ENCODE peak calls at places on chromosome X, in five cellular contexts. L is activated CD4-positive, CD25-positive, alpha-beta regulatory T cell; G is tibial nerve; B is stimulated activated CD4-positive, alpha-beta T cell treated with anti-CD3 and anti-CD28 coated beads, Interleukin-1b, Interleukin-23, amount 100 ng/mL, for 1 hour; Y is Panc1. A is an unnamed sample.

GRCh38 chrX:20527458-20528099 is 260.9 kb upstream of the RPS6KA3 start:
- DNase-seq in L (no peak), G (no peak), B (no peak), Y (no peak), A (no peak)

GRCh38 chrX:7444967-7445366 is 297.0 kb upstream of the PUDP start:
- DNase-seq in L (no peak), G (no peak), B (no peak), Y (no peak), A (no peak)

GRCh38 chrX:87664381-87664780 is 146.8 kb downstream of the KLHL4 start:
- DNase-seq in L (no peak), G (no peak), B (no peak), Y (peak; percentile 38), A (peak; percentile 29)

GRCh38 chrX:124010157-124010556 is 48.7 kb downstream of the STAG2 start:
- DNase-seq in L (no peak), G (no peak), B (no peak), Y (no peak), A (no peak)

GRCh38 chrX:72545990-72546389 is 26.7 kb downstream of the HDAC8 start:
- DNase-seq in L (no peak), G (no peak), B (no peak), Y (no peak), A (no peak)

GRCh38 chrX:38857736-38858432 is 56.6 kb downstream of the MID1IP1 start:
- DNase-seq in L (no peak), G (no peak), B (no peak), Y (no peak), A (no peak)

GRCh38 chrX:100404851-100405250 is 5.2 kb downstream of the PCDH19 start:
- DNase-seq in L (no peak), G (no peak), B (no peak), Y (no peak), A (no peak)

GRCh38 chrX:50779694-50780093 is 34.3 kb downstream of the SHROOM4 start:
- DNase-seq in L (no peak), G (no peak), B (no peak), Y (no peak), A (no peak)

GRCh38 chrX:38871129-38872029 is 70.1 kb downstream of the MID1IP1 start:
- DNase-seq in L (no peak), G (no peak), B (no peak), Y (no peak), A (no peak)

GRCh38 chrX:9644335-9644734 is 121.3 kb downstream of the GPR143 start:
- DNase-seq in L (no peak), G (no peak), B (no peak), Y (no peak), A (no peak)

GRCh38 chrX:119942831-119943184 is 743 bp downstream of the NKAP start:
- DNase-seq in L (no peak), G (no peak), B (no peak), Y (no peak), A (no peak)

GRCh38 chrX:29318051-29318450 is 730.8 kb downstream of the IL1RAPL1 start:
- DNase-seq in L (no peak), G (no peak), B (no peak), Y (no peak), A (no peak)

GRCh38 chrX:7204619-7205018 is 56.7 kb upstream of the PUDP start:
- DNase-seq in L (no peak), G (no peak), B (no peak), Y (no peak), A (no peak)

GRCh38 chrX:107935664-107936433 is 46.3 kb downstream of the TEX13B start:
- DNase-seq in L (no peak), G (no peak), B (no peak), Y (peak; percentile 8), A (no peak)

GRCh38 chrX:2183193-2183725 is 317.5 kb downstream of the DHRSX start:
- DNase-seq in L (no peak), G (no peak), B (no peak), Y (no peak), A (no peak)

GRCh38 chrX:38807873-38808272 is 6.6 kb downstream of the MID1IP1 start:
- DNase-seq in L (no peak), G (no peak), B (no peak), Y (no peak), A (no peak)

GRCh38 chrX:122878269-122878668 is 305.8 kb upstream of the GRIA3 start:
- DNase-seq in L (no peak), G (no peak), B (no peak), Y (no peak), A (no peak)

GRCh38 chrX:39773923-39774803 is 323.6 kb downstream of the BCOR start:
- DNase-seq in L (no peak), G (no peak), B (no peak), Y (no peak), A (no peak)

GRCh38 chrX:65572971-65573370 is 38.4 kb upstream of the LAS1L start:
- DNase-seq in L (no peak), G (no peak), B (no peak), Y (no peak), A (no peak)

GRCh38 chrX:53918697-53919096 is 125.6 kb downstream of the PHF8 start:
- DNase-seq in L (no peak), G (no peak), B (no peak), Y (no peak), A (no peak)

GRCh38 chrX:103828529-103828928 is 3.5 kb downstream of the RAB9B start:
- DNase-seq in L (no peak), G (no peak), B (no peak), Y (no peak), A (no peak)

GRCh38 chrX:115690554-115691216 is 129.7 kb downstream of the PLS3 start:
- DNase-seq in L (no peak), G (peak; percentile 15), B (peak; percentile 2), Y (peak; percentile 63), A (peak; percentile 85)

GRCh38 chrX:87403551-87403950 is 114.1 kb upstream of the KLHL4 start:
- DNase-seq in L (no peak), G (no peak), B (no peak), Y (no peak), A (no peak)

GRCh38 chrX:10781847-10782530 is 161.6 kb upstream of the MID1 start:
- DNase-seq in L (no peak), G (no peak), B (no peak), Y (no peak), A (no peak)

GRCh38 chrX:25198253-25198652 is 182.5 kb upstream of the ARX start:
- DNase-seq in L (no peak), G (no peak), B (no peak), Y (no peak), A (no peak)

GRCh38 chrX:13581554-13581953 is 12.2 kb downstream of the EGFL6 start:
- DNase-seq in L (no peak), G (no peak), B (no peak), Y (no peak), A (no peak)

GRCh38 chrX:18294893-18295292 is 59.6 kb downstream of the SCML2 start:
- DNase-seq in L (no peak), G (no peak), B (no peak), Y (no peak), A (no peak)